ENCODE peak calls at places on chromosomes 16 and 17, in four cellular contexts. G is A549, O is tibial artery, K is stomach. V is an unnamed sample. For H3K9me3, the result is how much of the 10 kb centered on the place peaks cover.

GRCh38 chr16:5070431-5071186 is 1.0 kb upstream of the ALG1 start:
- DNase-seq in O (no peak), G (no peak), K (no peak), V (no peak)

GRCh38 chr16:921321-921905 is 49.4 kb downstream of the LMF1 start:
- DNase-seq in O (no peak), K (no peak), G (no peak), V (no peak)

GRCh38 chr17:37476431-37477130 is 13.1 kb upstream of the DUSP14 start:
- DNase-seq in G (no peak), K (no peak), O (no peak), V (no peak)

GRCh38 chr16:30615358-30616076 is 5.3 kb upstream of the ZNF689 start:
- DNase-seq in O (no peak), K (peak), G (peak), V (peak)

GRCh38 chr17:68704897-68705296 is 103.7 kb upstream of the FAM20A start:
- DNase-seq in G (no peak), O (no peak), K (no peak), V (no peak)

GRCh38 chr17:70588003-70588402 is 418.7 kb downstream of the KCNJ2 start:
- DNase-seq in G (no peak), O (no peak), K (no peak), V (no peak)

GRCh38 chr16:53766304-53767016 is 62.5 kb downstream of the FTO start:
- DNase-seq in G (no peak), O (no peak), K (no peak), V (no peak)

GRCh38 chr16:70714526-70715112 is 28.8 kb upstream of the MTSS2 start:
- DNase-seq in K (no peak), G (no peak), O (no peak), V (no peak)

GRCh38 chr17:74430706-74431567 is 951 bp upstream of the GPRC5C start:
- DNase-seq in O (peak), K (peak), G (peak), V (no peak)

GRCh38 chr17:45138911-45139532 is 3.5 kb downstream of the ACBD4 start:
- DNase-seq in K (no peak), O (no peak), G (no peak), V (no peak)

GRCh38 chr16:30060354-30061194 is 5.0 kb upstream of the ALDOA start:
- DNase-seq in K (no peak), O (no peak), G (no peak), V (no peak)

GRCh38 chr16:74608944-74609343 is 2.0 kb upstream of the GLG1 start:
- DNase-seq in K (no peak), O (peak), G (no peak), V (peak)

GRCh38 chr16:12186774-12187335 is 210.3 kb downstream of the SNX29 start:
- DNase-seq in K (no peak), G (no peak), O (no peak), V (no peak)

GRCh38 chr17:17416007-17416399 is 60.8 kb upstream of the MED9 start:
- DNase-seq in K (no peak), G (peak), O (no peak), V (no peak)

GRCh38 chr17:5097101-5097834 is 14.4 kb downstream of the ZNF232 start:
- DNase-seq in K (peak), G (no peak), O (peak), V (no peak)

GRCh38 chr17:5092139-5093010 is 14.1 kb downstream of the ZFP3 start:
- DNase-seq in K (no peak), G (no peak), O (no peak), V (no peak)
- H3K9me3 ChIP-seq in K (half or more), G (half or more), O (half or more), V (half or more)

GRCh38 chr17:61701334-61701733 is 110.3 kb upstream of the NACA2 start:
- DNase-seq in K (no peak), O (no peak), G (no peak), V (no peak)
- H3K9me3 ChIP-seq in K (half or more), O (under half), G (under half), V (under half)

GRCh38 chr16:35180970-35181369 is 1721.6 kb downstream of the TP53TG3F start:
- DNase-seq in K (no peak), O (no peak), G (no peak), V (no peak)

GRCh38 chr16:35182043-35182677 is 1722.7 kb downstream of the TP53TG3F start:
- DNase-seq in K (no peak), O (no peak), G (no peak), V (no peak)

GRCh38 chr16:35181422-35182030 is 1722.1 kb downstream of the TP53TG3F start:
- DNase-seq in K (no peak), G (no peak), O (no peak), V (no peak)

GRCh38 chr16:35184356-35184870 is 1725.0 kb downstream of the TP53TG3F start:
- DNase-seq in G (no peak), O (no peak), K (no peak), V (no peak)

GRCh38 chr16:35182943-35183550 is 1723.6 kb downstream of the TP53TG3F start:
- DNase-seq in O (no peak), K (no peak), G (no peak), V (no peak)
- H3K9me3 ChIP-seq in O (under half), K (half or more), G (under half), V (under half)

DNA sequence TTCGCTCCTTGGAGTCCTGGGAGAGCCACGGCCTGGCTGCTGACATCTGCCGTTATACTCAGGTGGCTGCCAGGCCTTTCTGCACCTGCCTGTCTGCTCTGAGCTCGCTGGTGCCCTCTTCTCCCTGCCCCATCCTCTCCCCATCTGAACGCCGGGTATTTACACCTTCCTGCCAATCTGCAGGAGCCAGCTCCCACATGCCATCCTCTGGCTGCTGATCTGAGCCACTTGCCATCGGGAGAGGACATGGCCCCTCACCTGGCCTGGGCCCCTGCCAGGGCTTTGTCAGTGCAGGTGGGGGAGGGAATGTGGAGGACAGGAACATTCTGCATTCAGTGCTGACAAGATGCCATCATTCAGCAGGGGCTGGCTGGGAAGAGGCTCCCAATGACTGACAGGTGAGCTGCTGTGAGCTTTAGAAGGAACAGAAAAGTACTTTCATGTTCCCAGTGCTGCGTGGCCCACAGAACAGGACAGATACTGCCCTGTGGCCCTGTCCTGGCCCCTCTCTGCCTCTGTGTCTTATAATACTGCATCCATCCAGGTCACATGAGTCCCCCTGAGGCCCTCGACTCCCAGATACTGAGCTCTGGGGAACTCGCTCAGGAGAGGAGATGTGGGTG is 96.3 kb upstream of the ZNF469 start:
- DNase-seq in G (no peak), O (no peak), K (no peak), V (no peak)
- H3K9me3 ChIP-seq in G (half or more), O (under half), K (under half), V (under half)

GRCh38 chr16:35463358-35463757 is 2003.9 kb downstream of the TP53TG3F start:
- DNase-seq in K (no peak), O (no peak), G (no peak), V (no peak)
- H3K9me3 ChIP-seq in K (under half), O (under half), G (under half), V (under half)

GRCh38 chr16:62477796-62478195 is 441.6 kb upstream of the CDH8 start:
- DNase-seq in K (no peak), O (no peak), G (no peak), V (no peak)
- H3K9me3 ChIP-seq in K (under half), O (under half), G (under half), V (under half)

DNA sequence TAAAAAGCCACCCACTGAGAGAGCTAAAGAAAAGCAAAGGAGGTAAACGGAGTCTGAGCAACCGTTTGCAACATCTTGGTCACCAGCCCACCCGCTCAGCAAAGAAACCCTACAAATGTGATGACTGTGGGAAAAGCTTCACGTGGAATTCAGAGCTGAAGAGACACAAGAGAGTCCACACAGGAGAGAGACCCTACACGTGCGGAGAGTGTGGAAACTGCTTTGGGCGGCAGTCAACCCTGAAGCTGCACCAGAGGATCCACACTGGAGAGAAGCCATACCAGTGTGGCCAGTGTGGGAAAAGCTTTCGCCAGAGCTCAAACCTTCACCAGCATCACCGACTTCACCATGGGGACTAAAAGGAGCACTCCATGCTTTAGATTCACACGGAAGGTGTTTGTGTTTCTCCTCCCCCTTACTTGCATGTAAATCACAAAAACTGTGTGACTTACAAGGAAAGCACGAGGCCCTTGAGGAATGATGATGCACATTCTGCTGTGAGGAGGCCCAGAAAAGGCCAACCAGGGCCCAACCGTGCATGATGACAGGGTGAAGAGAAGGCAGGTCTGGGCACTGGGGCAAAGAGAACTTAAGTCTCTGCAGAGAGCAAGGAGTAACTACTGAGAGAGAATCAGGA is 7.7 kb downstream of the ZNF174 start:
- DNase-seq in K (no peak), O (no peak), G (no peak), V (no peak)
- H3K9me3 ChIP-seq in K (half or more), O (half or more), G (half or more), V (under half)

DNA sequence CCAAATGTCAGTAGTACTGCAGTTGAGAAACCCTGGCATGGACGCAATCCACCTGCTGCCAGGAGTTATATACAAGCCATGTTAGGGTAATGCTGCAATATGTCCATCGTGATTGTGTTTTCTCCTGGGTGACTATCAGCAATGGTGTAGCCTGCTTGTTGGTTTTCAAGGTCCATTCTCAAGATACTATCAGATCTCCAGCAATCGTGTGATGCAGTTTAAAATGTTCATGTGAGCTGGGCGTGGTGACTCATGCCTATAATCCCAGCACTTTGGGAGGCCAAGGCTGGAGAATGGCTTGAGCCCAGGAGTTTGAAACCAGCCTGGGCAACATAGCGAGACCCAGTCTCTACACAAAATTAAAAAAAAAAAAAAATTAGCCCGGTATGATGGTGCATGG is 24.0 kb downstream of the ABCC1 start:
- DNase-seq in K (no peak), G (no peak), O (no peak), V (no peak)
- H3K9me3 ChIP-seq in K (under half), G (under half), O (under half), V (under half)

GRCh38 chr17:22505660-22506059 is 813.3 kb downstream of the KCNJ18 start:
- DNase-seq in K (no peak), O (no peak), G (no peak), V (no peak)
- H3K9me3 ChIP-seq in K (half or more), O (under half), G (under half), V (under half)

V was measured in T-helper 17 cell.